ENCODE peak calls at places on chromosomes 5 and 9, in seven cellular contexts. C is NB4, Y is body of pancreas, U is endothelial cell of umbilical vein, F is vagina, S is Peyer's patch, Q is A549. P is an unnamed sample.

GRCh38 chr9:98807070-98807810 is at the start of gene GALNT12:
- DNase-seq in C (peak), Y (peak), U (no peak), F (no peak), S (peak), Q (peak), P (peak)

GRCh38 chr5:126492939-126493338 is 69.7 kb downstream of the GRAMD2B start:
- DNase-seq in C (peak), Y (no peak), U (no peak), F (no peak), S (no peak), Q (no peak), P (no peak)

GRCh38 chr5:145946112-145946861 is 9.9 kb downstream of the SH3RF2 start:
- DNase-seq in C (peak), Y (no peak), U (no peak), F (no peak), S (no peak), Q (peak), P (no peak)

GRCh38 chr9:16461231-16461840 is 409.1 kb downstream of the BNC2 start:
- DNase-seq in C (no peak), Y (no peak), U (no peak), F (no peak), S (no peak), Q (no peak), P (peak)

GRCh38 chr9:127049044-127049443 is 73.4 kb downstream of the ANGPTL2 start:
- DNase-seq in C (peak), Y (peak), U (peak), F (peak), S (no peak), Q (peak), P (no peak)

GRCh38 chr5:139492700-139493192 is 10.2 kb upstream of the STING1 start:
- DNase-seq in C (no peak), Y (no peak), U (peak), F (no peak), S (no peak), Q (no peak), P (no peak)

GRCh38 chr9:5719546-5719945 is 90.6 kb downstream of the RIC1 start:
- DNase-seq in C (no peak), Y (no peak), U (peak), F (no peak), S (no peak), Q (no peak), P (no peak)

GRCh38 chr5:66585291-66585690 is 10.9 kb upstream of the MAST4 start:
- DNase-seq in C (no peak), Y (no peak), U (no peak), F (no peak), S (no peak), Q (no peak), P (no peak)

GRCh38 chr5:165502893-165503696 is 1997.7 kb downstream of the MAT2B start:
- DNase-seq in C (no peak), Y (no peak), U (peak), F (no peak), S (no peak), Q (no peak), P (no peak)

GRCh38 chr9:111762546-111762945 is 32.2 kb downstream of the SHOC1 start:
- DNase-seq in C (no peak), Y (no peak), U (no peak), F (no peak), S (no peak), Q (no peak), P (no peak)

GRCh38 chr9:109267555-109267954 is 53.3 kb downstream of the EPB41L4B start:
- DNase-seq in C (no peak), Y (no peak), U (no peak), F (no peak), S (no peak), Q (no peak), P (no peak)

GRCh38 chr5:51375084-51375483 is 8.2 kb upstream of the ISL1 start:
- DNase-seq in C (no peak), Y (no peak), U (no peak), F (no peak), S (no peak), Q (no peak), P (no peak)

GRCh38 chr5:72366324-72366976 is 46.3 kb downstream of the PTCD2 start:
- DNase-seq in C (peak), Y (peak), U (peak), F (no peak), S (no peak), Q (peak), P (peak)

GRCh38 chr9:133449760-133450159 is 10.0 kb upstream of the CACFD1 start:
- DNase-seq in C (no peak), Y (peak), U (no peak), F (no peak), S (peak), Q (peak), P (peak)
- TF ChIP-seq CTCF in C (no peak), Y (no peak), U (no peak), F (no peak), S (no peak), Q (no peak), P (no peak)

GRCh38 chr5:179533907-179534306 is 16.4 kb upstream of the RUFY1 start:
- DNase-seq in C (no peak), Y (no peak), U (no peak), F (no peak), S (no peak), Q (no peak), P (no peak)

GRCh38 chr5:179526978-179527377 is 23.4 kb upstream of the RUFY1 start:
- DNase-seq in C (no peak), Y (no peak), U (no peak), F (no peak), S (no peak), Q (no peak), P (no peak)

GRCh38 chr5:179534431-179534830 is 15.9 kb upstream of the RUFY1 start:
- DNase-seq in C (no peak), Y (no peak), U (no peak), F (no peak), S (no peak), Q (no peak), P (no peak)

GRCh38 chr5:179533024-179533423 is 17.3 kb upstream of the RUFY1 start:
- DNase-seq in C (no peak), Y (no peak), U (no peak), F (no peak), S (no peak), Q (no peak), P (no peak)

GRCh38 chr5:179530069-179530998 is 20.0 kb upstream of the RUFY1 start:
- DNase-seq in C (peak), Y (peak), U (peak), F (no peak), S (peak), Q (no peak), P (peak)
- H3K4me3 ChIP-seq in C (no peak), Y (no peak), U (peak), F (peak), S (peak), Q (no peak), P (peak)

GRCh38 chr5:115509547-115509946 is 35.0 kb downstream of the FEM1C start:
- DNase-seq in C (no peak), Y (no peak), U (no peak), F (no peak), S (no peak), Q (no peak), P (no peak)
- TF ChIP-seq POLR2A in C (no peak), Y (no peak), U (no peak), F (no peak), S (no peak), Q (no peak), P (no peak)

GRCh38 chr9:115593587-115594091 is 475.7 kb upstream of the TNC start:
- DNase-seq in C (peak), Y (peak), U (peak), F (no peak), S (no peak), Q (peak), P (no peak)
- TF ChIP-seq CTCF in C (peak), Y (peak), U (peak), F (peak), S (peak), Q (peak), P (peak)

DNA sequence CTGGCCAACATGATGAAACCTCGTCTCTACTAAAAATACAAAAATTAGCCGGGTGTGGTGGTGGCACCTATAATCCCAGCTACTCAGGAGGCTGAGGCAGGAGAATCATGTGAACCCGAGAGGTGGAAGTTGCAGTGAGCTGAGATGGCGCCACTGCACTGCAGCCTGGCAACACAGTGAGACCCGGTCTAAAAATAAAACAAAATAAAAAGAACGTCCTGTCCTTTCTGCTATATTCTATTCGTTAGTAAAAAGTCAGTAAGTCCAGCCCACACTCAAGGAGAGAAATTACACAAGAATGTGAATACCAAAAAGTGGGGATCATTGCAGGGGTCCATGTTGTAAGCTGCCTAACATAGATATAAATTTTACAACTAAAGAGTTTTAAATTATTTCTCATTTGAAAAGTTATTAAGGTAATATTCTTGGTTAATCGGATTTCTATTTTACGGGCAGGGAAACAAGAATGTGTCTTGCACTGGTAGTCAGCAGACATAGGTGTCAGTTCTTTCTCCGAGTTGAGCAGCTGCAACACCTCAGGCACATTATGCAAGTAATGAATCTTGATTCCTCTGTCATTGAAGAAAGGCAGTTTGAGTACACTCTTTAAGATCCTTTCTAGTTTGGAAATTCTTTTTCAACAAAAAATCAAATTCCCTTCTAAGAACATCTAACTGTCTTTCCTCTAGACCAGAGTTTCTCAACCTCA is 24.5 kb downstream of the NMUR2 start:
- DNase-seq in C (no peak), Y (no peak), U (no peak), F (no peak), S (no peak), Q (no peak), P (no peak)
- H3K4me3 ChIP-seq in C (no peak), Y (no peak), U (no peak), F (no peak), S (no peak), Q (no peak), P (no peak)

DNA sequence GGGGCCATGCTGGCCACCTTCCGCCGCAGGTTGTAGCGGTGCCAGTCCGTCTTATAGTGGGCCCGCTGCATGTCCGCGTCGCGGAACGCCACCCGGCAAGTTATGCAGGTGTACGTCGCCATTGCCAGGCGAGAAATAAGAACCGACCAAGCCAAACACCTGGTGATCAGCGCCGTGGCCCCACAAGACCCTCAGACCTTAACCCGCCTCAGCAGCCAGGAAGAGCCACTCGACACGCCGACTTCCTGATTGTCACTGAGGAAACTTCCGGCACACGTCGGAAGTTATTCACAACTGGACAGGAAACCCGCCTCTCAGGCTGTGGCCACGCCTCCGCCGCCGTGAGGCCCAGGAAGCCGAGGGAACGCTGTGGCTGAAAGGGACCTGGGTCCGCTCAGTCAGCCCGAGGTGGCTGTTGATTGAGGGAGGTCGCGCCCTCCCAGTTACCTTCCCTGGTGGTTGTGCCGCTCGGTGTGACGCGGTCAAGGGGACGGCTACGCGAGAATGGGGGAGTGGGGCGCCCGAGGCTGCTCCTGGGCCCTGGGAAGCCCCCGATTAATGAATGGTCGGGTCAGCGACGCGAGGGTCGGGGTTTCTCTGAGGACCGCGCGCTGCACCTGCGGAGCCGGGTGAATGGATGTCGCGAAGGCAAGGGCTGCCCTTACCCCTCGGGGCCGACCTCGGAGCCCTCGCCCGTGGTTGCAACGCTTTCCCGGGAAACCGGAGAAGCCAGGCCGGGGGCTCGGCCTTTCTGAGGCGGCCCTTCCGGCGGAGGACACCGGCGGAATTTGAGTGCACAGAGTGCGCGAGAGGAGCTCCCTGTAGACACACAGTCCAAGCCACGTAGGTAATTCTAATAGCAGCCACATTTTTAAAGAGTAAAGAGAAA is at the start of gene ZNF622:
- DNase-seq in C (peak), Y (peak), U (peak), F (no peak), S (peak), Q (peak), P (peak)
- TF ChIP-seq POLR2A in C (peak), Y (peak), U (peak), F (peak), S (peak), Q (peak), P (peak)

DNA sequence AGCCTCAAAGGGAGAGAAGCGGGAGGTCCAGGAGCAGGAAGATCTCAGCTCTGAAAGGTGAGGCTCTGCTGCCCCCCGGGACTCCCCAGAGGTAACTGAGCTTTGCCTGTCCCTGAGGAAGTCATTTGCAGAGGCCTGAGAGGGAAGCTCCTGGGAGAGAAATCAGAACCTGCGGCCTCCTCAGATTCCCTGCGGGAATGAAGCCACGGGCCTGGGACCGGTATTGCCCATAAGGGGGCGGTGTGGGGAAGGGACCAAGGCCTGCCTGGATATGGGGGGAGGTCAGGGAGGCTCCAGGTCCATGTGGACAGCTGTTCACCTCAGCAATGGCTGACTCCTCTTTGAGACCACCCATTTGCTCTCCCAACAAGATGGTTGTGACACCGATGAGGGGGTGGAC is 1.3 kb downstream of the SPATA31E1 start:
- DNase-seq in C (no peak), Y (no peak), U (no peak), F (no peak), S (peak), Q (peak), P (no peak)
- TF ChIP-seq CTCF in C (peak), Y (no peak), U (peak), F (no peak), S (no peak), Q (peak), P (no peak)

GRCh38 chr5:181239062-181239663 is 4.5 kb downstream of the RACK1 start:
- DNase-seq in C (no peak), Y (no peak), U (no peak), F (no peak), S (no peak), Q (no peak), P (no peak)
- H3K4me3 ChIP-seq in C (peak), Y (no peak), U (no peak), F (no peak), S (no peak), Q (no peak), P (no peak)

P was measured in upper lobe of left lung.